ENCODE peak calls at places on chromosomes 2 and 18, in seven cellular contexts. D, P, M, S, L, G and R are unnamed samples.

GRCh38 chr2:25246558-25247290 is 78.3 kb upstream of the POMC start:
- DNase-seq in D (no peak), P (no peak), M (no peak), S (no peak), L (no peak), G (no peak), R (no peak)

GRCh38 chr2:10877691-10878111 is 34.0 kb upstream of the KCNF1 start:
- DNase-seq in D (no peak), P (no peak), M (no peak), S (no peak), L (no peak), G (no peak), R (no peak)

GRCh38 chr2:153551698-153552097 is 73.1 kb upstream of the RPRM start:
- DNase-seq in D (no peak), P (no peak), M (no peak), S (no peak), L (no peak), G (no peak), R (no peak)

GRCh38 chr2:202149953-202150352 is 76.9 kb downstream of the KIAA2012 start:
- DNase-seq in D (no peak), P (no peak), M (no peak), S (no peak), L (no peak), G (no peak), R (no peak)

GRCh38 chr2:147632193-147632592 is 212.6 kb upstream of the ACVR2A start:
- DNase-seq in D (no peak), P (no peak), M (no peak), S (no peak), L (no peak), G (no peak), R (no peak)

GRCh38 chr2:70516596-70516995 is 37.0 kb downstream of the TGFA start:
- DNase-seq in D (no peak), P (no peak), M (peak), S (no peak), L (no peak), G (no peak), R (no peak)

GRCh38 chr2:100265226-100265625 is 57.1 kb downstream of the LONRF2 start:
- DNase-seq in D (no peak), P (no peak), M (no peak), S (no peak), L (no peak), G (no peak), R (no peak)

GRCh38 chr2:66443977-66444855 is 9.3 kb downstream of the MEIS1 start:
- DNase-seq in D (no peak), P (no peak), M (no peak), S (no peak), L (no peak), G (no peak), R (no peak)

GRCh38 chr2:43542285-43542933 is 53.4 kb downstream of the THADA start:
- DNase-seq in D (peak), P (peak), M (no peak), S (peak), L (no peak), G (peak), R (peak)

GRCh38 chr2:240701091-240701735 is 9.5 kb downstream of the AQP12A start:
- DNase-seq in D (no peak), P (no peak), M (no peak), S (no peak), L (no peak), G (no peak), R (no peak)

GRCh38 chr2:49812730-49813129 is 658.4 kb upstream of the FSHR start:
- DNase-seq in D (no peak), P (no peak), M (no peak), S (no peak), L (no peak), G (no peak), R (no peak)

GRCh38 chr2:101038455-101039255 is 36.6 kb downstream of the RPL31 start:
- DNase-seq in D (peak), P (no peak), M (no peak), S (peak), L (no peak), G (peak), R (peak)

GRCh38 chr2:56334622-56335021 is 150.8 kb downstream of the CCDC85A start:
- DNase-seq in D (no peak), P (no peak), M (no peak), S (no peak), L (no peak), G (no peak), R (peak)

GRCh38 chr2:206375956-206376355 is 67.4 kb upstream of the ADAM23 start:
- DNase-seq in D (no peak), P (no peak), M (no peak), S (no peak), L (no peak), G (no peak), R (no peak)

GRCh38 chr2:190717764-190718651 is 69.1 kb downstream of the NAB1 start:
- DNase-seq in D (no peak), P (no peak), M (no peak), S (no peak), L (no peak), G (no peak), R (no peak)

GRCh38 chr2:28356095-28356911 is 36.4 kb upstream of the FOSL2 start:
- DNase-seq in D (no peak), P (peak), M (no peak), S (no peak), L (no peak), G (peak), R (peak)

GRCh38 chr18:63747006-63747405 is 28.2 kb upstream of the SERPINB7 start:
- DNase-seq in D (no peak), P (no peak), M (no peak), S (no peak), L (no peak), G (no peak), R (no peak)

GRCh38 chr18:26999797-27000196 is 134.3 kb upstream of the AQP4 start:
- DNase-seq in D (no peak), P (no peak), M (no peak), S (no peak), L (no peak), G (no peak), R (no peak)

GRCh38 chr18:57498857-57499256 is 63.7 kb downstream of the ONECUT2 start:
- DNase-seq in D (no peak), P (no peak), M (no peak), S (no peak), L (no peak), G (no peak), R (no peak)

GRCh38 chr2:231334179-231334930 is 61.2 kb upstream of the B3GNT7 start:
- DNase-seq in D (no peak), P (no peak), M (no peak), S (no peak), L (no peak), G (no peak), R (no peak)

GRCh38 chr2:177618270-177619253 is 226.0 kb downstream of the AGPS start:
- DNase-seq in D (peak), P (peak), M (peak), S (peak), L (peak), G (peak), R (peak)

GRCh38 chr18:70380915-70381896 is 92.4 kb downstream of the SOCS6 start:
- DNase-seq in D (no peak), P (no peak), M (no peak), S (peak), L (no peak), G (peak), R (no peak)

GRCh38 chr2:173584676-173585453 is 230.2 kb downstream of the CDCA7 start:
- DNase-seq in D (no peak), P (no peak), M (no peak), S (no peak), L (no peak), G (no peak), R (no peak)

GRCh38 chr18:79403723-79404566 is 8.2 kb downstream of the NFATC1 start:
- DNase-seq in D (no peak), P (no peak), M (no peak), S (no peak), L (no peak), G (no peak), R (no peak)

GRCh38 chr2:207337234-207338219 is 171.8 kb upstream of the KLF7 start:
- DNase-seq in D (peak), P (no peak), M (no peak), S (no peak), L (no peak), G (peak), R (no peak)

GRCh38 chr2:219020604-219021365 is 20.5 kb downstream of the CFAP65 start:
- DNase-seq in D (no peak), P (peak), M (no peak), S (no peak), L (no peak), G (no peak), R (peak)

GRCh38 chr2:216491757-216492635 is 6.6 kb upstream of the RPL37A start:
- DNase-seq in D (no peak), P (no peak), M (peak), S (peak), L (no peak), G (no peak), R (no peak)

GRCh38 chr2:3387011-3387410 is 7.5 kb downstream of the TRAPPC12 start:
- DNase-seq in D (no peak), P (no peak), M (no peak), S (no peak), L (no peak), G (no peak), R (no peak)

GRCh38 chr2:171798156-171798815 is 95.8 kb downstream of the SLC25A12 start:
- DNase-seq in D (no peak), P (no peak), M (no peak), S (peak), L (no peak), G (no peak), R (no peak)

DNA sequence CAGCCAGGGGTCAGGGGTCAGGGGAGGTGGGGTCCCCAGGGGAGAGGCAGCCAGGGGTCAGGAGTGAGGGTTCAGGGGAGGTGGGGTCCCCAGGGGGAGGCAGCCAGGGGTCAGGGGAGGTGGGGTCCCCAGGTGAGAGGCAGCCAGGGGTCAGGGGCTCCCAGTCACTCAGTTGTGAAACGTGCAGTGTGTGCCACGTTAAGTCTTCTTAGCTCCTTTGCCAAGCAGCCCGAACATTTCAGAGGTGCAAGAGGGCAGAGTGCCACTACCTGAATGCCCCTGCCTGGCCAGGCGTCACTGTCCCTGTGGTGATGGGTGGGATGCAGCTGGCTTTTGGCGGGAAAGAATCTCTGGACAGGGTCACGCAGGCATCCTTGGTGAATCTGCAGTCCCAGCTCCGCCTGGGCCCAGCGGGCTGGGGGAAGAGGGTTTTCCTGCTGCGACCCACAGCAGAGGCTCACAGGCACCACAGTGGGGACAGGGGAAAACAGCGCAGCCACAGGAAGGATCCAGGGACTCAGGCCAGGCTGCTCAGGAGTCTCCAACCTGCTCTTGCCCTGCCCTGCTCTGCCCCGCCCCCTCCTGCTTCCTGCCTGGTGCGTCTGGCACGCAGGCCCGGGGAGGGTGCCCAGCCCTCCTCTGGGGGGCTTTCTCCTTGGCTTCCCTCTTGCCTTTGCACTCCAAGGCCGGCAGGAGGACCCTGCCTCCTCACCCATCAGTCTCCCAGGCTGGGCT is 188.3 kb downstream of the TWIST2 start:
- DNase-seq in D (no peak), P (no peak), M (no peak), S (no peak), L (no peak), G (no peak), R (no peak)
- TF ChIP-seq JUND in D (no peak), P (no peak), M (no peak), S (no peak), L (no peak), G (no peak), R (no peak)

DNA sequence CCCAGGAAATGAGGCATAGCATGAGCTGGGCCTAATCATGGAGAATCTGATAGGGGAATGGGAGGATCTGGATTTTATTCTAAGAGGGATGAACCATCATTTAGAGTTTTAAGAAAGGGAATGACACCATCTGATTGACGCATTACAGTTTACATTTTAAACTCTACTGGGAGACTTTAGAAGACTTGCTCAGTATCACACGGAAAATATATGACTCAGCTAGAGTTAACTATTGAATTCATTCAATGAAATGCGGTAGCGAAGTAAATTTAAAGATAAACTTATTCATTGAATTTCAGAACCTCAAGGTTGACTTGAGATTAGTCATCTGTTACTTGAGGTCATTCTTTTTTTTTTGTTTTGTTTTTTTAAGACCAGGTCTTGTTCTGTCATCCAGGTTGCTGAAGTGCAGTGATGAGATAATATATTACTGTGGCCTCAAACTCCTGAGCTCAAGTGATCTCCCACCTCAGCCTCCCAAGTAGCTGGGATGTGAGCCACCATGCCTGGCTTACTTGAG is 25.0 kb downstream of the MC4R start:
- DNase-seq in D (no peak), P (no peak), M (no peak), S (no peak), L (no peak), G (no peak), R (no peak)
- TF ChIP-seq JUND in D (no peak), P (no peak), M (no peak), S (no peak), L (no peak), G (no peak), R (no peak)

GRCh38 chr2:68375522-68376040 is 10.5 kb downstream of the PLEK start:
- DNase-seq in D (no peak), P (no peak), M (no peak), S (no peak), L (no peak), G (no peak), R (no peak)

GRCh38 chr2:68374184-68374583 is 9.1 kb downstream of the PLEK start:
- DNase-seq in D (no peak), P (no peak), M (no peak), S (no peak), L (no peak), G (no peak), R (no peak)

GRCh38 chr2:68383778-68384177 is 18.7 kb downstream of the PLEK start:
- DNase-seq in D (no peak), P (no peak), M (no peak), S (no peak), L (no peak), G (no peak), R (no peak)

GRCh38 chr2:68377137-68377780 is 12.2 kb downstream of the PLEK start:
- DNase-seq in D (no peak), P (no peak), M (no peak), S (no peak), L (no peak), G (no peak), R (no peak)

GRCh38 chr2:68379184-68379708 is 14.2 kb downstream of the PLEK start:
- DNase-seq in D (no peak), P (no peak), M (no peak), S (no peak), L (no peak), G (no peak), R (no peak)
- TF ChIP-seq JUND in D (no peak), P (no peak), M (no peak), S (no peak), L (no peak), G (no peak), R (no peak)

GRCh38 chr2:220857371-220857770 is 714.7 kb downstream of the EPHA4 start:
- DNase-seq in D (no peak), P (no peak), M (no peak), S (no peak), L (no peak), G (no peak), R (no peak)

GRCh38 chr2:220856486-220856885 is 715.6 kb downstream of the EPHA4 start:
- DNase-seq in D (no peak), P (no peak), M (no peak), S (no peak), L (no peak), G (no peak), R (no peak)

GRCh38 chr2:220855296-220855695 is 716.8 kb downstream of the EPHA4 start:
- DNase-seq in D (no peak), P (no peak), M (no peak), S (no peak), L (no peak), G (no peak), R (no peak)

GRCh38 chr2:220858101-220858500 is 714.0 kb downstream of the EPHA4 start:
- DNase-seq in D (no peak), P (no peak), M (no peak), S (no peak), L (no peak), G (no peak), R (no peak)
- TF ChIP-seq JUND in D (no peak), P (no peak), M (no peak), S (no peak), L (no peak), G (no peak), R (no peak)